ENCODE peak calls at places on chromosomes 11 and 22, in six cellular contexts. One of them, this sample, is unnamed.
A peak's percentile ranks its signal among the peaks of the same experiment; 100 is the strongest.

GRCh38 chr11:74001822-74002286 is 7.0 kb downstream of the UCP3 start:
- DNase-seq in activated CD8-positive, alpha-beta T cell treated with anti-CD3 and anti-CD28 coated beads for 36 hours: no peak
- DNase-seq in stimulated activated CD4-positive, alpha-beta T cell treated with anti-CD3 and anti-CD28 coated beads, Interleukin-12 subunit alpha, Interleukin-12 subunit beta, amount 100 ng/mL, for 48 hours: no peak
- DNase-seq in heart right ventricle: no peak
- DNase-seq in NCI-H446: no peak
- DNase-seq in mammary epithelial cell: no peak
- DNase-seq in this sample: no peak

GRCh38 chr22:45007946-45008852 is 1.6 kb downstream of the PHF21B start:
- DNase-seq in activated CD8-positive, alpha-beta T cell treated with anti-CD3 and anti-CD28 coated beads for 36 hours: peak; percentile 31
- DNase-seq in stimulated activated CD4-positive, alpha-beta T cell treated with anti-CD3 and anti-CD28 coated beads, Interleukin-12 subunit alpha, Interleukin-12 subunit beta, amount 100 ng/mL, for 48 hours: no peak
- DNase-seq in heart right ventricle: no peak
- DNase-seq in NCI-H446: peak; percentile 22
- DNase-seq in mammary epithelial cell: peak; percentile 16
- DNase-seq in this sample: no peak

GRCh38 chr11:113849713-113850112 is 25.7 kb downstream of the USP28 start:
- DNase-seq in activated CD8-positive, alpha-beta T cell treated with anti-CD3 and anti-CD28 coated beads for 36 hours: no peak
- DNase-seq in stimulated activated CD4-positive, alpha-beta T cell treated with anti-CD3 and anti-CD28 coated beads, Interleukin-12 subunit alpha, Interleukin-12 subunit beta, amount 100 ng/mL, for 48 hours: no peak
- DNase-seq in heart right ventricle: no peak
- DNase-seq in NCI-H446: no peak
- DNase-seq in mammary epithelial cell: no peak
- DNase-seq in this sample: no peak

GRCh38 chr22:46737976-46738641 is at the start of gene CERK:
- DNase-seq in activated CD8-positive, alpha-beta T cell treated with anti-CD3 and anti-CD28 coated beads for 36 hours: peak; percentile 43
- DNase-seq in stimulated activated CD4-positive, alpha-beta T cell treated with anti-CD3 and anti-CD28 coated beads, Interleukin-12 subunit alpha, Interleukin-12 subunit beta, amount 100 ng/mL, for 48 hours: peak; percentile 58
- DNase-seq in heart right ventricle: peak; percentile 91
- DNase-seq in NCI-H446: peak; percentile 47
- DNase-seq in mammary epithelial cell: no peak
- DNase-seq in this sample: no peak

GRCh38 chr11:22304337-22304961 is 33.7 kb upstream of the SLC17A6 start:
- DNase-seq in activated CD8-positive, alpha-beta T cell treated with anti-CD3 and anti-CD28 coated beads for 36 hours: no peak
- DNase-seq in stimulated activated CD4-positive, alpha-beta T cell treated with anti-CD3 and anti-CD28 coated beads, Interleukin-12 subunit alpha, Interleukin-12 subunit beta, amount 100 ng/mL, for 48 hours: no peak
- DNase-seq in heart right ventricle: no peak
- DNase-seq in NCI-H446: peak; percentile 75
- DNase-seq in mammary epithelial cell: peak; percentile 12
- DNase-seq in this sample: peak; percentile 58

GRCh38 chr22:33652596-33652995 is 267.7 kb downstream of the LARGE1 start:
- DNase-seq in activated CD8-positive, alpha-beta T cell treated with anti-CD3 and anti-CD28 coated beads for 36 hours: no peak
- DNase-seq in stimulated activated CD4-positive, alpha-beta T cell treated with anti-CD3 and anti-CD28 coated beads, Interleukin-12 subunit alpha, Interleukin-12 subunit beta, amount 100 ng/mL, for 48 hours: no peak
- DNase-seq in heart right ventricle: no peak
- DNase-seq in NCI-H446: no peak
- DNase-seq in mammary epithelial cell: peak; percentile 38
- DNase-seq in this sample: peak; percentile 38

GRCh38 chr22:31173386-31174145 is 13.6 kb downstream of the RNF185 start:
- DNase-seq in activated CD8-positive, alpha-beta T cell treated with anti-CD3 and anti-CD28 coated beads for 36 hours: peak; percentile 5
- DNase-seq in stimulated activated CD4-positive, alpha-beta T cell treated with anti-CD3 and anti-CD28 coated beads, Interleukin-12 subunit alpha, Interleukin-12 subunit beta, amount 100 ng/mL, for 48 hours: no peak
- DNase-seq in heart right ventricle: no peak
- DNase-seq in NCI-H446: no peak
- DNase-seq in mammary epithelial cell: peak; percentile 78
- DNase-seq in this sample: peak; percentile 95

GRCh38 chr11:126603486-126603885 is 248.0 kb downstream of the ST3GAL4 start:
- DNase-seq in activated CD8-positive, alpha-beta T cell treated with anti-CD3 and anti-CD28 coated beads for 36 hours: no peak
- DNase-seq in stimulated activated CD4-positive, alpha-beta T cell treated with anti-CD3 and anti-CD28 coated beads, Interleukin-12 subunit alpha, Interleukin-12 subunit beta, amount 100 ng/mL, for 48 hours: no peak
- DNase-seq in heart right ventricle: no peak
- DNase-seq in NCI-H446: no peak
- DNase-seq in mammary epithelial cell: no peak
- DNase-seq in this sample: no peak

GRCh38 chr22:38414009-38414395 is 41.0 kb downstream of the KCNJ4 start:
- DNase-seq in activated CD8-positive, alpha-beta T cell treated with anti-CD3 and anti-CD28 coated beads for 36 hours: no peak
- DNase-seq in stimulated activated CD4-positive, alpha-beta T cell treated with anti-CD3 and anti-CD28 coated beads, Interleukin-12 subunit alpha, Interleukin-12 subunit beta, amount 100 ng/mL, for 48 hours: no peak
- DNase-seq in heart right ventricle: no peak
- DNase-seq in NCI-H446: no peak
- DNase-seq in mammary epithelial cell: no peak
- DNase-seq in this sample: no peak

GRCh38 chr22:23772315-23773246 is at the start of gene MMP11:
- DNase-seq in activated CD8-positive, alpha-beta T cell treated with anti-CD3 and anti-CD28 coated beads for 36 hours: peak; percentile 62
- DNase-seq in stimulated activated CD4-positive, alpha-beta T cell treated with anti-CD3 and anti-CD28 coated beads, Interleukin-12 subunit alpha, Interleukin-12 subunit beta, amount 100 ng/mL, for 48 hours: no peak
- DNase-seq in heart right ventricle: peak; percentile 77
- DNase-seq in NCI-H446: peak; percentile 47
- DNase-seq in mammary epithelial cell: no peak
- DNase-seq in this sample: no peak

GRCh38 chr11:73077454-73077853 is 64.7 kb downstream of the FCHSD2 start:
- DNase-seq in activated CD8-positive, alpha-beta T cell treated with anti-CD3 and anti-CD28 coated beads for 36 hours: no peak
- DNase-seq in stimulated activated CD4-positive, alpha-beta T cell treated with anti-CD3 and anti-CD28 coated beads, Interleukin-12 subunit alpha, Interleukin-12 subunit beta, amount 100 ng/mL, for 48 hours: no peak
- DNase-seq in heart right ventricle: no peak
- DNase-seq in NCI-H446: no peak
- DNase-seq in mammary epithelial cell: no peak
- DNase-seq in this sample: no peak

GRCh38 chr11:46277313-46277622 is 194 bp upstream of the CREB3L1 start:
- DNase-seq in activated CD8-positive, alpha-beta T cell treated with anti-CD3 and anti-CD28 coated beads for 36 hours: no peak
- DNase-seq in stimulated activated CD4-positive, alpha-beta T cell treated with anti-CD3 and anti-CD28 coated beads, Interleukin-12 subunit alpha, Interleukin-12 subunit beta, amount 100 ng/mL, for 48 hours: no peak
- DNase-seq in heart right ventricle: no peak
- DNase-seq in NCI-H446: no peak
- DNase-seq in mammary epithelial cell: no peak
- DNase-seq in this sample: no peak

GRCh38 chr11:117585631-117586030 is 211.4 kb downstream of the DSCAML1 start:
- DNase-seq in activated CD8-positive, alpha-beta T cell treated with anti-CD3 and anti-CD28 coated beads for 36 hours: no peak
- DNase-seq in stimulated activated CD4-positive, alpha-beta T cell treated with anti-CD3 and anti-CD28 coated beads, Interleukin-12 subunit alpha, Interleukin-12 subunit beta, amount 100 ng/mL, for 48 hours: no peak
- DNase-seq in heart right ventricle: no peak
- DNase-seq in NCI-H446: no peak
- DNase-seq in mammary epithelial cell: no peak
- DNase-seq in this sample: no peak

GRCh38 chr11:112616292-112617088 is 344.7 kb upstream of the NCAM1 start:
- DNase-seq in activated CD8-positive, alpha-beta T cell treated with anti-CD3 and anti-CD28 coated beads for 36 hours: no peak
- DNase-seq in stimulated activated CD4-positive, alpha-beta T cell treated with anti-CD3 and anti-CD28 coated beads, Interleukin-12 subunit alpha, Interleukin-12 subunit beta, amount 100 ng/mL, for 48 hours: no peak
- DNase-seq in heart right ventricle: no peak
- DNase-seq in NCI-H446: no peak
- DNase-seq in mammary epithelial cell: no peak
- DNase-seq in this sample: no peak

GRCh38 chr11:87739766-87740165 is 435.5 kb downstream of the RAB38 start:
- DNase-seq in activated CD8-positive, alpha-beta T cell treated with anti-CD3 and anti-CD28 coated beads for 36 hours: no peak
- DNase-seq in stimulated activated CD4-positive, alpha-beta T cell treated with anti-CD3 and anti-CD28 coated beads, Interleukin-12 subunit alpha, Interleukin-12 subunit beta, amount 100 ng/mL, for 48 hours: no peak
- DNase-seq in heart right ventricle: no peak
- DNase-seq in NCI-H446: no peak
- DNase-seq in mammary epithelial cell: no peak
- DNase-seq in this sample: no peak

GRCh38 chr11:126544311-126545056 is 189.0 kb downstream of the ST3GAL4 start:
- DNase-seq in activated CD8-positive, alpha-beta T cell treated with anti-CD3 and anti-CD28 coated beads for 36 hours: no peak
- DNase-seq in stimulated activated CD4-positive, alpha-beta T cell treated with anti-CD3 and anti-CD28 coated beads, Interleukin-12 subunit alpha, Interleukin-12 subunit beta, amount 100 ng/mL, for 48 hours: no peak
- DNase-seq in heart right ventricle: no peak
- DNase-seq in NCI-H446: peak; percentile 53
- DNase-seq in mammary epithelial cell: peak; percentile 2
- DNase-seq in this sample: peak; percentile 38

GRCh38 chr22:50293441-50294318 is 13.8 kb downstream of the PLXNB2 start:
- DNase-seq in activated CD8-positive, alpha-beta T cell treated with anti-CD3 and anti-CD28 coated beads for 36 hours: peak; percentile 53
- DNase-seq in stimulated activated CD4-positive, alpha-beta T cell treated with anti-CD3 and anti-CD28 coated beads, Interleukin-12 subunit alpha, Interleukin-12 subunit beta, amount 100 ng/mL, for 48 hours: no peak
- DNase-seq in heart right ventricle: peak; percentile 71
- DNase-seq in NCI-H446: no peak
- DNase-seq in mammary epithelial cell: peak; percentile 58
- DNase-seq in this sample: peak; percentile 68

GRCh38 chr11:86571273-86571948 is 101.0 kb downstream of the ME3 start:
- DNase-seq in activated CD8-positive, alpha-beta T cell treated with anti-CD3 and anti-CD28 coated beads for 36 hours: peak; percentile 6
- DNase-seq in stimulated activated CD4-positive, alpha-beta T cell treated with anti-CD3 and anti-CD28 coated beads, Interleukin-12 subunit alpha, Interleukin-12 subunit beta, amount 100 ng/mL, for 48 hours: no peak
- DNase-seq in heart right ventricle: no peak
- DNase-seq in NCI-H446: peak; percentile 13
- DNase-seq in mammary epithelial cell: no peak
- DNase-seq in this sample: no peak

GRCh38 chr22:49263101-49263500 is 564.6 kb downstream of the BRD1 start:
- DNase-seq in activated CD8-positive, alpha-beta T cell treated with anti-CD3 and anti-CD28 coated beads for 36 hours: no peak
- DNase-seq in stimulated activated CD4-positive, alpha-beta T cell treated with anti-CD3 and anti-CD28 coated beads, Interleukin-12 subunit alpha, Interleukin-12 subunit beta, amount 100 ng/mL, for 48 hours: no peak
- DNase-seq in heart right ventricle: no peak
- DNase-seq in NCI-H446: no peak
- DNase-seq in mammary epithelial cell: no peak
- DNase-seq in this sample: no peak

GRCh38 chr11:43969543-43969942 is 27.1 kb downstream of the C11orf96 start:
- DNase-seq in activated CD8-positive, alpha-beta T cell treated with anti-CD3 and anti-CD28 coated beads for 36 hours: no peak
- DNase-seq in stimulated activated CD4-positive, alpha-beta T cell treated with anti-CD3 and anti-CD28 coated beads, Interleukin-12 subunit alpha, Interleukin-12 subunit beta, amount 100 ng/mL, for 48 hours: no peak
- DNase-seq in heart right ventricle: peak; percentile 67
- DNase-seq in NCI-H446: peak; percentile 51
- DNase-seq in mammary epithelial cell: no peak
- DNase-seq in this sample: peak; percentile 11

This sample was measured in renal cortical epithelial cell.